ENCODE peak calls at places on chromosomes 3 and 15, in four cellular contexts. Z is heart right ventricle, V is PC-3, B is mucosa of descending colon. J is an unnamed sample. For H3K4me1, the result is how much of the 10 kb centered on the place peaks cover.

GRCh38 chr3:107285197-107285596 is 92.0 kb upstream of the CCDC54 start:
- DNase-seq in B (no peak), V (peak), Z (no peak), J (no peak)

GRCh38 chr3:141302364-141303141 is 65.8 kb upstream of the ZBTB38 start:
- DNase-seq in B (no peak), V (peak), Z (no peak), J (no peak)

GRCh38 chr15:43274136-43274535 is 7.4 kb upstream of the TGM5 start:
- DNase-seq in V (peak), B (no peak), Z (peak), J (no peak)

GRCh38 chr15:80183886-80184285 is 31.1 kb downstream of the FAH start:
- DNase-seq in V (peak), Z (no peak), B (no peak), J (no peak)

GRCh38 chr3:143315766-143316165 is 196.2 kb downstream of the CHST2 start:
- DNase-seq in Z (no peak), B (no peak), V (no peak), J (no peak)

GRCh38 chr3:46289551-46289950 is 47.3 kb downstream of the CCR3 start:
- DNase-seq in Z (no peak), V (no peak), B (no peak), J (no peak)

GRCh38 chr3:112378989-112379692 is 46.2 kb downstream of the CD200 start:
- DNase-seq in Z (no peak), B (no peak), V (no peak), J (no peak)

GRCh38 chr3:188331166-188331565 is 177.2 kb downstream of the LPP start:
- DNase-seq in Z (no peak), B (no peak), V (no peak), J (no peak)

GRCh38 chr3:17494117-17494809 is 248.2 kb downstream of the TBC1D5 start:
- DNase-seq in Z (no peak), B (no peak), V (no peak), J (peak)

GRCh38 chr3:15667484-15667883 is 65.9 kb downstream of the BTD start:
- DNase-seq in V (no peak), Z (no peak), B (no peak), J (no peak)

GRCh38 chr15:75452968-75453702 is 1.6 kb upstream of the SIN3A start:
- DNase-seq in Z (peak), V (peak), B (peak), J (peak)

GRCh38 chr3:197186887-197187588 is 111.4 kb downstream of the DLG1 start:
- DNase-seq in V (peak), B (no peak), Z (peak), J (no peak)

GRCh38 chr15:77144028-77144427 is 73.1 kb upstream of the TSPAN3 start:
- DNase-seq in B (no peak), V (no peak), Z (no peak), J (no peak)

GRCh38 chr3:133259767-133260166 is 140.1 kb upstream of the BFSP2 start:
- DNase-seq in Z (no peak), B (no peak), V (no peak), J (no peak)

GRCh38 chr15:94126999-94127398 is 104.4 kb upstream of the MCTP2 start:
- DNase-seq in B (no peak), Z (no peak), V (no peak), J (no peak)

GRCh38 chr3:181727122-181728036 is 15.7 kb downstream of the SOX2 start:
- DNase-seq in V (no peak), Z (no peak), B (no peak), J (no peak)

GRCh38 chr15:96331141-96331941 is 841 bp downstream of the NR2F2 start:
- DNase-seq in V (peak), B (peak), Z (no peak), J (no peak)

GRCh38 chr3:462851-463250 is 266.3 kb downstream of the CHL1 start:
- DNase-seq in V (no peak), Z (no peak), B (no peak), J (no peak)

GRCh38 chr3:63975705-63976104 is 47.6 kb downstream of the PSMD6 start:
- DNase-seq in V (no peak), B (no peak), Z (peak), J (no peak)

GRCh38 chr15:96331942-96332853 is 1.7 kb downstream of the NR2F2 start:
- DNase-seq in B (peak), V (peak), Z (no peak), J (no peak)

GRCh38 chr15:61131598-61131954 is 97.5 kb downstream of the RORA start:
- DNase-seq in Z (no peak), B (no peak), V (no peak), J (no peak)

GRCh38 chr3:15331606-15332404 is 581 bp downstream of the SH3BP5 start:
- DNase-seq in V (peak), B (peak), Z (no peak), J (peak)

GRCh38 chr3:69368129-69368741 is 17.7 kb downstream of the FRMD4B start:
- DNase-seq in B (no peak), Z (no peak), V (no peak), J (no peak)

GRCh38 chr15:74302821-74303359 is 64.6 kb downstream of the CYP11A1 start:
- DNase-seq in Z (peak), V (peak), B (peak), J (no peak)

GRCh38 chr3:175608351-175608750 is 749.2 kb downstream of the NAALADL2 start:
- DNase-seq in V (no peak), Z (no peak), B (no peak), J (no peak)

GRCh38 chr3:63477494-63478129 is 174.9 kb upstream of the SNTN start:
- DNase-seq in B (no peak), V (no peak), Z (no peak), J (no peak)

DNA sequence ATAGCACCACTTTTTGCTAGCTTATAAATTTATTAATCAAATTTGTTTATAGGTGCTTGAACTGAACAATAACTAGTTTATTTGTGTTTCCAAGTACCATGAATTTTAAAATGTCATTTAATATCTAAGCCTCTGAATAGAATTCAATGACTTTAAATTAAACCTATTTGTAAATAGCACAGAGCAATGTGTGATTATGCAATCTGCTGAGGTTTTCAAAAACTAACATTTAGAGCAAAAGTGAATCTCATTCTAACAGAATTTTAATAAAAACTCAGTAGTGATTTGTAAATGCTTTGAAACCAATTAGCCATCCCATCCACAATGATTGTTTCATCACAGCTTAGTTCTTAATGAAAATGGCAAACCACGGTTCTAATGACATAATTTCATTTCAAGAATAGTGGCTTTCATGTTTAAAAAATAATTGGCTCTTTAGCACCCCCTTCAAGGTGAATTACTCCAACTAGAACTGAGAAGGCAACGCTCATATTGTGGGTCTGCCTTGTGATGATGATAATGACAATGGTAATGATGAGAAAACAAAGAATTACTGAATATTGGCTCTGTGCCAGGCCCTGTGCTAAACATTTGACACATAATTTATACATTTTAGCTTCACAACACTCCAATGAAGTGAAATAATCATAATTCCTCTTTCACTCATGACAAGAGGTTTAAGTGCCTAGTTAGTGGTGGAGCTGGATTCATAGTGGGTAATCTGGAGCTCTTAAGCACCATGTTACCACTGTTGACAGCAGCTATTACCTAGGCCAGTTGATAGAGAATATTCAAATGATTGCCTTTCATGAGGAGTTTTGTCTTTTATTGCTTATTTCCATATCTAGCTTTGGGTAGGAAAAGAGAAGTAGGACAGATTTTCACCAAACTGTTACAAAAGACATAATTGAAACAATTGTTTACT is 145.7 kb downstream of the RBMS3 start:
- DNase-seq in Z (no peak), B (no peak), V (no peak), J (no peak)
- H3K4me1 ChIP-seq in Z (half or more), B (under half), V (under half), J (under half)

GRCh38 chr15:62977952-62978811 is 64.4 kb upstream of the TPM1 start:
- DNase-seq in B (no peak), V (no peak), Z (no peak), J (no peak)
- H3K4me3 ChIP-seq in B (no peak), V (no peak), Z (no peak), J (no peak)

DNA sequence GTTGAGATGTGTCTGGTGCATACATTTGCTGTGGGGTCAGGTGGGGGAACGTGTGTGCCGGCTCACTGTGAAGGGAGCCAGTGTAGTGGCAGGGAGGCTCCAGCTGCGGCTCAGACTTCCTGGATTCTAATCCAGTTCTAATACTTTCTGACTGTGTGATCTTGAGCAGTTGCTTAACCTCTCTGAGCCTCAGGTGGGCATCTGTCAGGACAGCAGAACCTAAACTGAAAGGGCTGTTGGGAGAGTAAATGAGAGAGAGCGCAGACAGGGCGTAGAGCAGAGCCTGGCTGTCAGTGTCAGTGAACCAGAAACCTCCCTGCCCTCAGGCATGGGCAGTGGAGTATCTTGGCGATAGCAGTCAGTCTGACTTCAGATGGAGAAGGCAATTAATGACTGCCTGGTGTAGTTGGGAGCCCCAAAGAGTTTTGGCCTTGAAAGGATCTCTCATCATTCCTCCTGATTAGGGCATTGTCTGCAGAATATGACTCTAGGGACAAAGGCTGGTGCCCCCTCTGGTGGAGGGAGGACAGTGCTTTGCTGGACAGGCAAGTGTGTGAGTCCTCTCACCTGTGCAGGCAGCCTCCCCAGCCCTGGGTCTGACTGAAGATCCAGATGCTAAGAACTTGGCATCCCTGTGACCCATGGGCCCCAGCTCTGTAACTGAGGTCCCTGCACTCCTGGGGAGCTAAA is 9.6 kb downstream of the KBTBD13 start:
- DNase-seq in B (peak), Z (no peak), V (peak), J (no peak)
- H3K4me1 ChIP-seq in B (under half), Z (half or more), V (under half), J (half or more)

GRCh38 chr3:25657293-25657692 is 7.4 kb downstream of the TOP2B start:
- DNase-seq in V (no peak), Z (no peak), B (no peak), J (no peak)
- H3K4me3 ChIP-seq in V (no peak), Z (no peak), B (no peak), J (no peak)

GRCh38 chr15:25740438-25741252 is 122.5 kb downstream of the ATP10A start:
- DNase-seq in V (no peak), B (no peak), Z (no peak), J (peak)
- H3K4me1 ChIP-seq in V (under half), B (under half), Z (under half), J (half or more)

GRCh38 chr3:131702156-131702555 is 199.4 kb upstream of the MRPL3 start:
- DNase-seq in V (peak), Z (no peak), B (no peak), J (no peak)
- H3K4me3 ChIP-seq in V (no peak), Z (no peak), B (no peak), J (no peak)

GRCh38 chr3:123776383-123776782 is 107.7 kb downstream of the MYLK start:
- DNase-seq in Z (no peak), V (no peak), B (no peak), J (no peak)
- H3K4me1 ChIP-seq in Z (under half), V (under half), B (under half), J (half or more)

GRCh38 chr3:29757054-29757777 is 476.3 kb downstream of the RBMS3 start:
- DNase-seq in V (peak), Z (no peak), B (no peak), J (no peak)

GRCh38 chr3:29759021-29759359 is 478.1 kb downstream of the RBMS3 start:
- DNase-seq in V (no peak), Z (peak), B (no peak), J (no peak)

GRCh38 chr3:29755416-29755815 is 474.5 kb downstream of the RBMS3 start:
- DNase-seq in Z (no peak), V (no peak), B (no peak), J (no peak)

GRCh38 chr3:29759443-29760033 is 478.7 kb downstream of the RBMS3 start:
- DNase-seq in B (no peak), Z (peak), V (peak), J (no peak)

GRCh38 chr3:29758108-29759020 is 477.5 kb downstream of the RBMS3 start:
- DNase-seq in Z (no peak), V (peak), B (no peak), J (no peak)
- H3K4me3 ChIP-seq in Z (no peak), V (no peak), B (no peak), J (no peak)

GRCh38 chr3:65856907-65857306 is 181.8 kb downstream of the MAGI1 start:
- DNase-seq in B (no peak), V (no peak), Z (no peak), J (no peak)

GRCh38 chr3:65854606-65855304 is 184.0 kb downstream of the MAGI1 start:
- DNase-seq in V (peak), B (peak), Z (no peak), J (no peak)

GRCh38 chr3:65855370-65856100 is 183.2 kb downstream of the MAGI1 start:
- DNase-seq in B (no peak), V (peak), Z (no peak), J (no peak)

GRCh38 chr3:65858749-65859148 is 180.0 kb downstream of the MAGI1 start:
- DNase-seq in B (no peak), V (no peak), Z (no peak), J (no peak)

GRCh38 chr3:65857327-65857726 is 181.4 kb downstream of the MAGI1 start:
- DNase-seq in B (no peak), Z (no peak), V (no peak), J (no peak)
- H3K4me1 ChIP-seq in B (under half), Z (under half), V (under half), J (under half)

DNA sequence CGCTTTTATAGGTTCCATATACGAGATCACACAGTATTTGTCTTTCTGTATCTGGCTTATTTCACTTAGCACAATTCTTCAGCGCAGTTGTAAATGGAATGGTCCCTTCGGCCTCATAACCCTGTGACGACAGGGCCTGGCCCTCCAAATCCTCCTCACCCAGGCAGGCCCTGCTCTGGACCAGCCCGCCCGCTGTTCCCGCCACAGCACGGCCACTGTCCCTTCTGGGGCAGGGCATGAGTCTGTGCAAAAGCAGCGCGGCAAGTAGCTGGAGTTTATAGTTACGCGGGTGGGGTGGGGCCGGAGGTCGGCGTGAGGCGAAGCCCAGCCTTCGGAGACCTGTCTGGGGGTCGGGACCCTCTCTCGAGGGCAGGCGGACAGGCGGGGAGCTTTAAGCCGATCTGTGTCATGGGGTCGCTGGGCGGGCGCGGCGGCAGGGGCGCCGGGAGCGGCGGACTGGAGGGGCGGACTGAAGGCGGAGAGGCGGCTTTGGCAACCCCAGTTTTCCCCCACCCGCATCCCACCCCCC is 543 bp downstream of the ARPIN start:
- DNase-seq in B (peak), Z (peak), V (peak), J (no peak)
- H3K4me3 ChIP-seq in B (peak), Z (peak), V (peak), J (peak)

J was measured in ascending aorta.